ENCODE peak calls at places on chromosome 3, in eight cellular contexts. One of them, this sample, is unnamed.

GRCh38 chr3:4906107-4906621 is 73.1 kb upstream of the BHLHE40 start:
- DNase-seq in IMR-90: peak
- DNase-seq in Kasumi-1: no peak
- DNase-seq in fibroblast of lung: peak
- DNase-seq in activated CD8-positive, alpha-beta memory T cell treated with anti-CD3 and anti-CD28 coated beads for 48 hours: no peak
- DNase-seq in EH: peak
- DNase-seq in islet precursor cell: peak
- DNase-seq in stimulated activated CD8-positive, alpha-beta memory T cell treated with anti-CD3 and anti-CD28 coated beads, Interleukin-15, amount 100 ng/mL, for 24 hours: no peak
- DNase-seq in this sample: no peak

GRCh38 chr3:66407281-66408218 is 93.3 kb downstream of the LRIG1 start:
- DNase-seq in islet precursor cell: peak
- DNase-seq in Kasumi-1: peak
- DNase-seq in activated CD8-positive, alpha-beta memory T cell treated with anti-CD3 and anti-CD28 coated beads for 48 hours: peak
- DNase-seq in EH: peak
- DNase-seq in IMR-90: peak
- DNase-seq in stimulated activated CD8-positive, alpha-beta memory T cell treated with anti-CD3 and anti-CD28 coated beads, Interleukin-15, amount 100 ng/mL, for 24 hours: peak
- DNase-seq in fibroblast of lung: peak
- DNase-seq in this sample: peak

GRCh38 chr3:57696861-57697321 is 4.0 kb upstream of the DENND6A start:
- DNase-seq in EH: peak
- DNase-seq in islet precursor cell: no peak
- DNase-seq in fibroblast of lung: peak
- DNase-seq in IMR-90: peak
- DNase-seq in activated CD8-positive, alpha-beta memory T cell treated with anti-CD3 and anti-CD28 coated beads for 48 hours: no peak
- DNase-seq in Kasumi-1: no peak
- DNase-seq in stimulated activated CD8-positive, alpha-beta memory T cell treated with anti-CD3 and anti-CD28 coated beads, Interleukin-15, amount 100 ng/mL, for 24 hours: no peak
- DNase-seq in this sample: no peak

GRCh38 chr3:51353566-51354140 is 31.4 kb upstream of the MANF start:
- DNase-seq in stimulated activated CD8-positive, alpha-beta memory T cell treated with anti-CD3 and anti-CD28 coated beads, Interleukin-15, amount 100 ng/mL, for 24 hours: no peak
- DNase-seq in fibroblast of lung: no peak
- DNase-seq in activated CD8-positive, alpha-beta memory T cell treated with anti-CD3 and anti-CD28 coated beads for 48 hours: no peak
- DNase-seq in EH: peak
- DNase-seq in islet precursor cell: no peak
- DNase-seq in Kasumi-1: peak
- DNase-seq in IMR-90: peak
- DNase-seq in this sample: no peak

GRCh38 chr3:119206611-119207511 is 33.5 kb downstream of the UPK1B start:
- DNase-seq in activated CD8-positive, alpha-beta memory T cell treated with anti-CD3 and anti-CD28 coated beads for 48 hours: no peak
- DNase-seq in stimulated activated CD8-positive, alpha-beta memory T cell treated with anti-CD3 and anti-CD28 coated beads, Interleukin-15, amount 100 ng/mL, for 24 hours: no peak
- DNase-seq in fibroblast of lung: no peak
- DNase-seq in IMR-90: no peak
- DNase-seq in islet precursor cell: peak
- DNase-seq in EH: no peak
- DNase-seq in Kasumi-1: no peak
- DNase-seq in this sample: no peak

GRCh38 chr3:138043266-138044029 is 33.5 kb downstream of the CLDN18 start:
- DNase-seq in islet precursor cell: no peak
- DNase-seq in stimulated activated CD8-positive, alpha-beta memory T cell treated with anti-CD3 and anti-CD28 coated beads, Interleukin-15, amount 100 ng/mL, for 24 hours: no peak
- DNase-seq in activated CD8-positive, alpha-beta memory T cell treated with anti-CD3 and anti-CD28 coated beads for 48 hours: no peak
- DNase-seq in Kasumi-1: no peak
- DNase-seq in IMR-90: peak
- DNase-seq in EH: peak
- DNase-seq in fibroblast of lung: peak
- DNase-seq in this sample: no peak

GRCh38 chr3:127442551-127442950 is 148.0 kb downstream of the TPRA1 start:
- DNase-seq in activated CD8-positive, alpha-beta memory T cell treated with anti-CD3 and anti-CD28 coated beads for 48 hours: no peak
- DNase-seq in Kasumi-1: no peak
- DNase-seq in IMR-90: no peak
- DNase-seq in fibroblast of lung: no peak
- DNase-seq in islet precursor cell: peak
- DNase-seq in stimulated activated CD8-positive, alpha-beta memory T cell treated with anti-CD3 and anti-CD28 coated beads, Interleukin-15, amount 100 ng/mL, for 24 hours: no peak
- DNase-seq in EH: no peak
- DNase-seq in this sample: no peak

GRCh38 chr3:179948740-179949139 is 88.0 kb downstream of the PEX5L start:
- DNase-seq in islet precursor cell: no peak
- DNase-seq in Kasumi-1: no peak
- DNase-seq in stimulated activated CD8-positive, alpha-beta memory T cell treated with anti-CD3 and anti-CD28 coated beads, Interleukin-15, amount 100 ng/mL, for 24 hours: no peak
- DNase-seq in fibroblast of lung: no peak
- DNase-seq in IMR-90: no peak
- DNase-seq in EH: no peak
- DNase-seq in activated CD8-positive, alpha-beta memory T cell treated with anti-CD3 and anti-CD28 coated beads for 48 hours: no peak
- DNase-seq in this sample: no peak

GRCh38 chr3:169673521-169673920 is 10.0 kb upstream of the MECOM start:
- DNase-seq in Kasumi-1: no peak
- DNase-seq in stimulated activated CD8-positive, alpha-beta memory T cell treated with anti-CD3 and anti-CD28 coated beads, Interleukin-15, amount 100 ng/mL, for 24 hours: no peak
- DNase-seq in IMR-90: no peak
- DNase-seq in fibroblast of lung: no peak
- DNase-seq in activated CD8-positive, alpha-beta memory T cell treated with anti-CD3 and anti-CD28 coated beads for 48 hours: no peak
- DNase-seq in EH: no peak
- DNase-seq in islet precursor cell: no peak
- DNase-seq in this sample: no peak

GRCh38 chr3:129694228-129694627 is 87.8 kb upstream of the PLXND1 start:
- DNase-seq in islet precursor cell: peak
- DNase-seq in EH: no peak
- DNase-seq in stimulated activated CD8-positive, alpha-beta memory T cell treated with anti-CD3 and anti-CD28 coated beads, Interleukin-15, amount 100 ng/mL, for 24 hours: no peak
- DNase-seq in activated CD8-positive, alpha-beta memory T cell treated with anti-CD3 and anti-CD28 coated beads for 48 hours: no peak
- DNase-seq in Kasumi-1: no peak
- DNase-seq in fibroblast of lung: no peak
- DNase-seq in IMR-90: no peak
- DNase-seq in this sample: no peak

GRCh38 chr3:122916084-122916483 is 111.5 kb downstream of the SEMA5B start:
- DNase-seq in fibroblast of lung: no peak
- DNase-seq in Kasumi-1: no peak
- DNase-seq in IMR-90: no peak
- DNase-seq in EH: no peak
- DNase-seq in stimulated activated CD8-positive, alpha-beta memory T cell treated with anti-CD3 and anti-CD28 coated beads, Interleukin-15, amount 100 ng/mL, for 24 hours: no peak
- DNase-seq in islet precursor cell: no peak
- DNase-seq in activated CD8-positive, alpha-beta memory T cell treated with anti-CD3 and anti-CD28 coated beads for 48 hours: no peak
- DNase-seq in this sample: no peak

GRCh38 chr3:58779934-58780333 is 113.4 kb upstream of the FAM3D start:
- DNase-seq in activated CD8-positive, alpha-beta memory T cell treated with anti-CD3 and anti-CD28 coated beads for 48 hours: no peak
- DNase-seq in stimulated activated CD8-positive, alpha-beta memory T cell treated with anti-CD3 and anti-CD28 coated beads, Interleukin-15, amount 100 ng/mL, for 24 hours: no peak
- DNase-seq in islet precursor cell: no peak
- DNase-seq in EH: no peak
- DNase-seq in fibroblast of lung: no peak
- DNase-seq in IMR-90: no peak
- DNase-seq in Kasumi-1: no peak
- DNase-seq in this sample: no peak

GRCh38 chr3:146928421-146929059 is 323.4 kb upstream of the PLSCR5 start:
- DNase-seq in activated CD8-positive, alpha-beta memory T cell treated with anti-CD3 and anti-CD28 coated beads for 48 hours: no peak
- DNase-seq in Kasumi-1: no peak
- DNase-seq in fibroblast of lung: no peak
- DNase-seq in EH: no peak
- DNase-seq in stimulated activated CD8-positive, alpha-beta memory T cell treated with anti-CD3 and anti-CD28 coated beads, Interleukin-15, amount 100 ng/mL, for 24 hours: no peak
- DNase-seq in islet precursor cell: no peak
- DNase-seq in IMR-90: no peak
- DNase-seq in this sample: no peak

GRCh38 chr3:195886181-195887141 is 21.9 kb downstream of the TNK2 start:
- DNase-seq in stimulated activated CD8-positive, alpha-beta memory T cell treated with anti-CD3 and anti-CD28 coated beads, Interleukin-15, amount 100 ng/mL, for 24 hours: no peak
- DNase-seq in IMR-90: peak
- DNase-seq in activated CD8-positive, alpha-beta memory T cell treated with anti-CD3 and anti-CD28 coated beads for 48 hours: no peak
- DNase-seq in EH: peak
- DNase-seq in fibroblast of lung: peak
- DNase-seq in islet precursor cell: peak
- DNase-seq in Kasumi-1: no peak
- DNase-seq in this sample: peak

GRCh38 chr3:26428992-26429391 is 193.6 kb upstream of the LRRC3B start:
- DNase-seq in stimulated activated CD8-positive, alpha-beta memory T cell treated with anti-CD3 and anti-CD28 coated beads, Interleukin-15, amount 100 ng/mL, for 24 hours: no peak
- DNase-seq in EH: no peak
- DNase-seq in fibroblast of lung: no peak
- DNase-seq in IMR-90: no peak
- DNase-seq in activated CD8-positive, alpha-beta memory T cell treated with anti-CD3 and anti-CD28 coated beads for 48 hours: no peak
- DNase-seq in Kasumi-1: peak
- DNase-seq in islet precursor cell: no peak
- DNase-seq in this sample: no peak

GRCh38 chr3:73365756-73366397 is 258.9 kb downstream of the PDZRN3 start:
- DNase-seq in stimulated activated CD8-positive, alpha-beta memory T cell treated with anti-CD3 and anti-CD28 coated beads, Interleukin-15, amount 100 ng/mL, for 24 hours: no peak
- DNase-seq in fibroblast of lung: peak
- DNase-seq in IMR-90: peak
- DNase-seq in islet precursor cell: peak
- DNase-seq in Kasumi-1: no peak
- DNase-seq in EH: peak
- DNase-seq in activated CD8-positive, alpha-beta memory T cell treated with anti-CD3 and anti-CD28 coated beads for 48 hours: no peak
- DNase-seq in this sample: no peak

GRCh38 chr3:71168043-71168720 is 415.3 kb downstream of the FOXP1 start:
- DNase-seq in fibroblast of lung: peak
- DNase-seq in Kasumi-1: no peak
- DNase-seq in activated CD8-positive, alpha-beta memory T cell treated with anti-CD3 and anti-CD28 coated beads for 48 hours: no peak
- DNase-seq in EH: peak
- DNase-seq in stimulated activated CD8-positive, alpha-beta memory T cell treated with anti-CD3 and anti-CD28 coated beads, Interleukin-15, amount 100 ng/mL, for 24 hours: no peak
- DNase-seq in IMR-90: peak
- DNase-seq in islet precursor cell: no peak
- DNase-seq in this sample: no peak

GRCh38 chr3:152352559-152352958 is 83.8 kb downstream of the MBNL1 start:
- DNase-seq in Kasumi-1: no peak
- DNase-seq in EH: no peak
- DNase-seq in activated CD8-positive, alpha-beta memory T cell treated with anti-CD3 and anti-CD28 coated beads for 48 hours: no peak
- DNase-seq in stimulated activated CD8-positive, alpha-beta memory T cell treated with anti-CD3 and anti-CD28 coated beads, Interleukin-15, amount 100 ng/mL, for 24 hours: no peak
- DNase-seq in islet precursor cell: peak
- DNase-seq in IMR-90: no peak
- DNase-seq in fibroblast of lung: no peak
- DNase-seq in this sample: no peak

GRCh38 chr3:98563661-98564281 is 29.6 kb downstream of the CPOX start:
- DNase-seq in EH: peak
- DNase-seq in activated CD8-positive, alpha-beta memory T cell treated with anti-CD3 and anti-CD28 coated beads for 48 hours: no peak
- DNase-seq in Kasumi-1: no peak
- DNase-seq in stimulated activated CD8-positive, alpha-beta memory T cell treated with anti-CD3 and anti-CD28 coated beads, Interleukin-15, amount 100 ng/mL, for 24 hours: no peak
- DNase-seq in islet precursor cell: no peak
- DNase-seq in fibroblast of lung: peak
- DNase-seq in IMR-90: peak
- DNase-seq in this sample: no peak

GRCh38 chr3:191959876-191960418 is 499.0 kb downstream of the PYDC2 start:
- DNase-seq in fibroblast of lung: peak
- DNase-seq in islet precursor cell: no peak
- DNase-seq in stimulated activated CD8-positive, alpha-beta memory T cell treated with anti-CD3 and anti-CD28 coated beads, Interleukin-15, amount 100 ng/mL, for 24 hours: no peak
- DNase-seq in Kasumi-1: no peak
- DNase-seq in activated CD8-positive, alpha-beta memory T cell treated with anti-CD3 and anti-CD28 coated beads for 48 hours: no peak
- DNase-seq in EH: no peak
- DNase-seq in IMR-90: no peak
- DNase-seq in this sample: no peak

GRCh38 chr3:109545746-109546145 is 208.4 kb upstream of the DPPA4 start:
- DNase-seq in IMR-90: no peak
- DNase-seq in islet precursor cell: no peak
- DNase-seq in stimulated activated CD8-positive, alpha-beta memory T cell treated with anti-CD3 and anti-CD28 coated beads, Interleukin-15, amount 100 ng/mL, for 24 hours: no peak
- DNase-seq in fibroblast of lung: peak
- DNase-seq in activated CD8-positive, alpha-beta memory T cell treated with anti-CD3 and anti-CD28 coated beads for 48 hours: no peak
- DNase-seq in Kasumi-1: no peak
- DNase-seq in EH: peak
- DNase-seq in this sample: no peak

GRCh38 chr3:121529308-121529707 is 16.5 kb downstream of the POLQ start:
- DNase-seq in activated CD8-positive, alpha-beta memory T cell treated with anti-CD3 and anti-CD28 coated beads for 48 hours: no peak
- DNase-seq in IMR-90: peak
- DNase-seq in Kasumi-1: peak
- DNase-seq in EH: peak
- DNase-seq in fibroblast of lung: peak
- DNase-seq in islet precursor cell: no peak
- DNase-seq in stimulated activated CD8-positive, alpha-beta memory T cell treated with anti-CD3 and anti-CD28 coated beads, Interleukin-15, amount 100 ng/mL, for 24 hours: no peak
- DNase-seq in this sample: no peak

GRCh38 chr3:179768080-179768479 is 115.2 kb downstream of the USP13 start:
- DNase-seq in EH: peak
- DNase-seq in IMR-90: peak
- DNase-seq in fibroblast of lung: peak
- DNase-seq in activated CD8-positive, alpha-beta memory T cell treated with anti-CD3 and anti-CD28 coated beads for 48 hours: no peak
- DNase-seq in Kasumi-1: peak
- DNase-seq in islet precursor cell: peak
- DNase-seq in stimulated activated CD8-positive, alpha-beta memory T cell treated with anti-CD3 and anti-CD28 coated beads, Interleukin-15, amount 100 ng/mL, for 24 hours: no peak
- DNase-seq in this sample: no peak

GRCh38 chr3:108883373-108883772 is 60.8 kb downstream of the TRAT1 start:
- DNase-seq in IMR-90: no peak
- DNase-seq in Kasumi-1: no peak
- DNase-seq in activated CD8-positive, alpha-beta memory T cell treated with anti-CD3 and anti-CD28 coated beads for 48 hours: no peak
- DNase-seq in stimulated activated CD8-positive, alpha-beta memory T cell treated with anti-CD3 and anti-CD28 coated beads, Interleukin-15, amount 100 ng/mL, for 24 hours: no peak
- DNase-seq in fibroblast of lung: no peak
- DNase-seq in EH: no peak
- DNase-seq in islet precursor cell: no peak
- DNase-seq in this sample: no peak

GRCh38 chr3:56987238-56987932 is 73.1 kb upstream of the SPATA12 start:
- DNase-seq in islet precursor cell: peak
- DNase-seq in activated CD8-positive, alpha-beta memory T cell treated with anti-CD3 and anti-CD28 coated beads for 48 hours: no peak
- DNase-seq in IMR-90: no peak
- DNase-seq in Kasumi-1: peak
- DNase-seq in fibroblast of lung: no peak
- DNase-seq in EH: no peak
- DNase-seq in stimulated activated CD8-positive, alpha-beta memory T cell treated with anti-CD3 and anti-CD28 coated beads, Interleukin-15, amount 100 ng/mL, for 24 hours: no peak
- DNase-seq in this sample: no peak